ENCODE peak calls at places on chromosomes 16 and 17, in nine cellular contexts. O is effector memory CD8-positive, alpha-beta T cell; N is NCI-H510A treated with DMSO at 0.1 percent for 48 hours; U is Kasumi-1; J is A549; B is ovary; E is SW 1271; F is GOT3; A is brain microvascular endothelial cell. R is an unnamed sample.

GRCh38 chr16:54677551-54677950 is 253.1 kb upstream of the IRX5 start:
- DNase-seq in O (no peak), N (no peak), U (no peak), J (no peak), B (no peak), E (no peak), F (no peak), A (no peak), R (no peak)

GRCh38 chr16:13994239-13995106 is 74.5 kb downstream of the ERCC4 start:
- DNase-seq in O (no peak), N (peak; percentile 71), U (no peak), J (no peak), B (no peak), E (no peak), F (no peak), A (no peak), R (peak; percentile 54)

GRCh38 chr17:32341141-32341856 is 674 bp downstream of the C17orf75 start:
- DNase-seq in O (peak; percentile 32), N (peak; percentile 51), U (peak; percentile 62), J (no peak), B (no peak), E (peak; percentile 47), F (no peak), A (no peak), R (no peak)

GRCh38 chr17:81962499-81963441 is 1.8 kb upstream of the NOTUM start:
- DNase-seq in O (no peak), N (no peak), U (no peak), J (no peak), B (no peak), E (no peak), F (no peak), A (no peak), R (no peak)

GRCh38 chr17:40622509-40622928 is 25.1 kb downstream of the SMARCE1 start:
- DNase-seq in O (no peak), N (no peak), U (peak; percentile 51), J (no peak), B (no peak), E (no peak), F (no peak), A (no peak), R (no peak)

GRCh38 chr17:35621768-35622167 is 34.6 kb downstream of the AP2B1 start:
- DNase-seq in O (no peak), N (no peak), U (no peak), J (no peak), B (no peak), E (no peak), F (no peak), A (no peak), R (no peak)

GRCh38 chr17:79616801-79617200 is 6.0 kb upstream of the RBFOX3 start:
- DNase-seq in O (no peak), N (no peak), U (no peak), J (no peak), B (no peak), E (no peak), F (no peak), A (no peak), R (no peak)

GRCh38 chr16:10878644-10879498 is 1.9 kb downstream of the CIITA start:
- DNase-seq in O (no peak), N (no peak), U (no peak), J (no peak), B (peak; percentile 31), E (no peak), F (no peak), A (peak; percentile 6), R (peak; percentile 14)

GRCh38 chr17:6501359-6501758 is 55.0 kb downstream of the PITPNM3 start:
- DNase-seq in O (no peak), N (no peak), U (no peak), J (no peak), B (no peak), E (no peak), F (no peak), A (no peak), R (no peak)

GRCh38 chr16:55671206-55671973 is 15.6 kb downstream of the SLC6A2 start:
- DNase-seq in O (no peak), N (peak; percentile 7), U (no peak), J (no peak), B (no peak), E (no peak), F (no peak), A (no peak), R (no peak)

GRCh38 chr16:85699628-85700027 is 10.9 kb upstream of the GINS2 start:
- DNase-seq in O (no peak), N (no peak), U (no peak), J (no peak), B (no peak), E (no peak), F (peak; percentile 30), A (peak; percentile 69), R (no peak)

GRCh38 chr17:78226752-78227454 is 4.5 kb upstream of the TMEM235 start:
- DNase-seq in O (no peak), N (peak; percentile 49), U (no peak), J (no peak), B (no peak), E (no peak), F (no peak), A (no peak), R (peak; percentile 61)

GRCh38 chr17:17710355-17710727 is 29.1 kb downstream of the RAI1 start:
- DNase-seq in O (no peak), N (no peak), U (no peak), J (no peak), B (no peak), E (no peak), F (no peak), A (no peak), R (no peak)

GRCh38 chr16:75535211-75535843 is 581 bp downstream of the CHST5 start:
- DNase-seq in O (no peak), N (no peak), U (no peak), J (no peak), B (no peak), E (no peak), F (no peak), A (no peak), R (no peak)

R was measured in NCI-H2029.